ENCODE peak calls at places on chromosomes 5 and 9, in four cellular contexts. One of them, this sample, is unnamed.

GRCh38 chr5:129014185-129014584 is 48.9 kb downstream of the SLC27A6 start:
- DNase-seq in GM10248: no peak
- DNase-seq in GM06990: no peak
- DNase-seq in brain microvascular endothelial cell: no peak
- DNase-seq in this sample: no peak

GRCh38 chr5:43007246-43007910 is 32.7 kb downstream of the ANXA2R start:
- DNase-seq in GM10248: peak
- DNase-seq in GM06990: peak
- DNase-seq in brain microvascular endothelial cell: peak
- DNase-seq in this sample: peak

GRCh38 chr5:127671218-127671617 is 22.3 kb downstream of the CTXN3 start:
- DNase-seq in GM10248: no peak
- DNase-seq in GM06990: no peak
- DNase-seq in brain microvascular endothelial cell: peak
- DNase-seq in this sample: no peak

GRCh38 chr5:68344447-68345111 is 129.0 kb downstream of the PIK3R1 start:
- DNase-seq in GM10248: peak
- DNase-seq in GM06990: peak
- DNase-seq in brain microvascular endothelial cell: peak
- DNase-seq in this sample: peak

GRCh38 chr5:137036630-137037029 is 462.5 kb downstream of the SPOCK1 start:
- DNase-seq in GM10248: no peak
- DNase-seq in GM06990: no peak
- DNase-seq in brain microvascular endothelial cell: no peak
- DNase-seq in this sample: no peak

GRCh38 chr5:34452170-34452828 is 203.8 kb upstream of the RAI14 start:
- DNase-seq in GM10248: no peak
- DNase-seq in GM06990: no peak
- DNase-seq in brain microvascular endothelial cell: peak
- DNase-seq in this sample: peak

GRCh38 chr9:2559212-2560152 is 62.1 kb upstream of the VLDLR start:
- DNase-seq in GM10248: no peak
- DNase-seq in GM06990: no peak
- DNase-seq in brain microvascular endothelial cell: peak
- DNase-seq in this sample: no peak

GRCh38 chr9:133282454-133283238 is 7.6 kb upstream of the ABO start:
- DNase-seq in GM10248: no peak
- DNase-seq in GM06990: no peak
- DNase-seq in brain microvascular endothelial cell: no peak
- DNase-seq in this sample: no peak

GRCh38 chr5:132474881-132475511 is 15.6 kb downstream of the IRF1 start:
- DNase-seq in GM10248: no peak
- DNase-seq in GM06990: no peak
- DNase-seq in brain microvascular endothelial cell: no peak
- DNase-seq in this sample: no peak

GRCh38 chr9:101465330-101465915 is 29.8 kb upstream of the ALDOB start:
- DNase-seq in GM10248: no peak
- DNase-seq in GM06990: no peak
- DNase-seq in brain microvascular endothelial cell: peak
- DNase-seq in this sample: peak

GRCh38 chr9:120043448-120043847 is 536.5 kb downstream of the CDK5RAP2 start:
- DNase-seq in GM10248: no peak
- DNase-seq in GM06990: no peak
- DNase-seq in brain microvascular endothelial cell: no peak
- DNase-seq in this sample: no peak

GRCh38 chr5:173490681-173491080 is 125.8 kb downstream of the BOD1 start:
- DNase-seq in GM10248: no peak
- DNase-seq in GM06990: no peak
- DNase-seq in brain microvascular endothelial cell: no peak
- DNase-seq in this sample: no peak

GRCh38 chr9:128575469-128575868 is 23.1 kb downstream of the SPTAN1 start:
- DNase-seq in GM10248: no peak
- DNase-seq in GM06990: no peak
- DNase-seq in brain microvascular endothelial cell: no peak
- DNase-seq in this sample: no peak

GRCh38 chr5:142175039-142175438 is 66.5 kb downstream of the NDFIP1 start:
- DNase-seq in GM10248: no peak
- DNase-seq in GM06990: no peak
- DNase-seq in brain microvascular endothelial cell: no peak
- DNase-seq in this sample: no peak

GRCh38 chr9:89154651-89155336 is 23.8 kb downstream of the SHC3 start:
- DNase-seq in GM10248: no peak
- DNase-seq in GM06990: no peak
- DNase-seq in brain microvascular endothelial cell: peak
- DNase-seq in this sample: no peak

GRCh38 chr9:2704504-2704903 is 12.8 kb upstream of the KCNV2 start:
- DNase-seq in GM10248: no peak
- DNase-seq in GM06990: no peak
- DNase-seq in brain microvascular endothelial cell: no peak
- DNase-seq in this sample: no peak

GRCh38 chr9:112179816-112180215 is 4.7 kb upstream of the SUSD1 start:
- DNase-seq in GM10248: no peak
- DNase-seq in GM06990: no peak
- DNase-seq in brain microvascular endothelial cell: no peak
- DNase-seq in this sample: no peak

GRCh38 chr5:16819522-16820167 is 116.4 kb downstream of the MYO10 start:
- DNase-seq in GM10248: no peak
- DNase-seq in GM06990: no peak
- DNase-seq in brain microvascular endothelial cell: peak
- DNase-seq in this sample: no peak

GRCh38 chr9:126614455-126615248 is 924 bp downstream of the LMX1B start:
- DNase-seq in GM10248: no peak
- DNase-seq in GM06990: no peak
- DNase-seq in brain microvascular endothelial cell: no peak
- DNase-seq in this sample: no peak

GRCh38 chr5:127844631-127845030 is 141.4 kb downstream of the CCDC192 start:
- DNase-seq in GM10248: no peak
- DNase-seq in GM06990: no peak
- DNase-seq in brain microvascular endothelial cell: no peak
- DNase-seq in this sample: no peak

GRCh38 chr5:170701321-170701720 is 82.2 kb upstream of the GABRP start:
- DNase-seq in GM10248: no peak
- DNase-seq in GM06990: no peak
- DNase-seq in brain microvascular endothelial cell: no peak
- DNase-seq in this sample: no peak

GRCh38 chr5:161283296-161283695 is 263.2 kb downstream of the GABRB2 start:
- DNase-seq in GM10248: no peak
- DNase-seq in GM06990: no peak
- DNase-seq in brain microvascular endothelial cell: no peak
- DNase-seq in this sample: no peak

GRCh38 chr9:111514967-111515366 is 10.0 kb upstream of the ZNF483 start:
- DNase-seq in GM10248: no peak
- DNase-seq in GM06990: no peak
- DNase-seq in brain microvascular endothelial cell: no peak
- DNase-seq in this sample: no peak

GRCh38 chr5:154755361-154756202 is at the start of gene LARP1:
- DNase-seq in GM10248: peak
- DNase-seq in GM06990: peak
- DNase-seq in brain microvascular endothelial cell: no peak
- DNase-seq in this sample: peak

GRCh38 chr5:133612021-133612860 is at the start of gene FSTL4:
- DNase-seq in GM10248: peak
- DNase-seq in GM06990: peak
- DNase-seq in brain microvascular endothelial cell: no peak
- DNase-seq in this sample: peak

GRCh38 chr5:112275671-112276070 is 143.4 kb downstream of the EPB41L4A start:
- DNase-seq in GM10248: no peak
- DNase-seq in GM06990: no peak
- DNase-seq in brain microvascular endothelial cell: no peak
- DNase-seq in this sample: no peak

GRCh38 chr9:92496401-92496800 is 14.1 kb upstream of the ASPN start:
- DNase-seq in GM10248: no peak
- DNase-seq in GM06990: no peak
- DNase-seq in brain microvascular endothelial cell: no peak
- DNase-seq in this sample: no peak

GRCh38 chr5:134989291-134989830 is 21.7 kb downstream of the CATSPER3 start:
- DNase-seq in GM10248: no peak
- DNase-seq in GM06990: no peak
- DNase-seq in brain microvascular endothelial cell: peak
- DNase-seq in this sample: no peak

GRCh38 chr5:180470966-180471582 is 23.1 kb upstream of the CNOT6 start:
- DNase-seq in GM10248: peak
- DNase-seq in GM06990: no peak
- DNase-seq in brain microvascular endothelial cell: no peak
- DNase-seq in this sample: peak

GRCh38 chr9:534886-535285 is 306.6 kb upstream of the DMRT1 start:
- DNase-seq in GM10248: no peak
- DNase-seq in GM06990: no peak
- DNase-seq in brain microvascular endothelial cell: no peak
- DNase-seq in this sample: no peak

GRCh38 chr5:96691503-96692303 is 29.5 kb downstream of the CAST start:
- DNase-seq in GM10248: no peak
- DNase-seq in GM06990: no peak
- DNase-seq in brain microvascular endothelial cell: no peak
- DNase-seq in this sample: no peak

GRCh38 chr9:125912667-125913066 is 165.5 kb downstream of the PBX3 start:
- DNase-seq in GM10248: no peak
- DNase-seq in GM06990: no peak
- DNase-seq in brain microvascular endothelial cell: no peak
- DNase-seq in this sample: no peak

GRCh38 chr5:149578896-149579295 is 2.4 kb upstream of the ARHGEF37 start:
- DNase-seq in GM10248: no peak
- DNase-seq in GM06990: no peak
- DNase-seq in brain microvascular endothelial cell: no peak
- DNase-seq in this sample: no peak

GRCh38 chr9:36276840-36277239 is 18.6 kb upstream of the GNE start:
- DNase-seq in GM10248: no peak
- DNase-seq in GM06990: no peak
- DNase-seq in brain microvascular endothelial cell: peak
- DNase-seq in this sample: no peak

GRCh38 chr5:140221697-140222223 is 46.8 kb downstream of the CYSTM1 start:
- DNase-seq in GM10248: no peak
- DNase-seq in GM06990: no peak
- DNase-seq in brain microvascular endothelial cell: peak
- DNase-seq in this sample: peak

GRCh38 chr5:138752951-138753793 is at the start of gene CTNNA1:
- DNase-seq in GM10248: peak
- DNase-seq in GM06990: peak
- DNase-seq in brain microvascular endothelial cell: peak
- DNase-seq in this sample: peak

GRCh38 chr5:180380441-180380840 is 27.3 kb upstream of the GFPT2 start:
- DNase-seq in GM10248: no peak
- DNase-seq in GM06990: no peak
- DNase-seq in brain microvascular endothelial cell: no peak
- DNase-seq in this sample: no peak

GRCh38 chr5:130479045-130479804 is 575.0 kb downstream of the CHSY3 start:
- DNase-seq in GM10248: no peak
- DNase-seq in GM06990: no peak
- DNase-seq in brain microvascular endothelial cell: no peak
- DNase-seq in this sample: no peak
- TF ChIP-seq CTCF in GM10248: no peak
- TF ChIP-seq CTCF in GM06990: no peak
- TF ChIP-seq CTCF in brain microvascular endothelial cell: peak
- TF ChIP-seq CTCF in this sample: no peak

DNA sequence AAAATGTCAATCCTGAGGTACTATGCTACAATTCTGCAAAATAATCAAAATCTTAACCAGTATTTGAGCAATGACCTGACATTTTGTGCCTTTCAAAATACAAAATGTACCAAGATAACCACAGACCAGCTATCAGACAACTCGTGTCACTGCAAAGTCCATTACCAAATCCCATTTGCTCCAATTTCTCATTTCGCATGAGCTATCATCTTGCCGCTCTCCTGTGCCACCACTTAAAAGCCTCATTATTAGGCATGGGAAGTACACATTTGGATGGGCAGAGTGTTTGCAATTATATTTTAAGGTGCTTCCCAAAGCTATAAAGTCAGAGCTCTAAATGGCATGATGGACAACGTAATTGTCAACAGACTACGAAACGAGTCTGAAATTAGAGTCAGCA is 205.2 kb downstream of the AGTPBP1 start:
- DNase-seq in GM10248: no peak
- DNase-seq in GM06990: no peak
- DNase-seq in brain microvascular endothelial cell: no peak
- DNase-seq in this sample: no peak
- TF ChIP-seq CTCF in GM10248: no peak
- TF ChIP-seq CTCF in GM06990: no peak
- TF ChIP-seq CTCF in brain microvascular endothelial cell: no peak
- TF ChIP-seq CTCF in this sample: no peak

GRCh38 chr5:177380805-177381126 is 3.5 kb upstream of the SLC34A1 start:
- DNase-seq in GM10248: no peak
- DNase-seq in GM06990: no peak
- DNase-seq in brain microvascular endothelial cell: no peak
- DNase-seq in this sample: no peak

GRCh38 chr5:177378884-177379883 is 5.0 kb upstream of the SLC34A1 start:
- DNase-seq in GM10248: peak
- DNase-seq in GM06990: no peak
- DNase-seq in brain microvascular endothelial cell: peak
- DNase-seq in this sample: peak

GRCh38 chr5:177376107-177376506 is 8.1 kb upstream of the SLC34A1 start:
- DNase-seq in GM10248: no peak
- DNase-seq in GM06990: no peak
- DNase-seq in brain microvascular endothelial cell: no peak
- DNase-seq in this sample: no peak

GRCh38 chr5:177374211-177374610 is 10.0 kb upstream of the SLC34A1 start:
- DNase-seq in GM10248: no peak
- DNase-seq in GM06990: no peak
- DNase-seq in brain microvascular endothelial cell: no peak
- DNase-seq in this sample: no peak

GRCh38 chr5:177377851-177378776 is 6.1 kb upstream of the SLC34A1 start:
- DNase-seq in GM10248: no peak
- DNase-seq in GM06990: no peak
- DNase-seq in brain microvascular endothelial cell: no peak
- DNase-seq in this sample: no peak
- TF ChIP-seq CTCF in GM10248: no peak
- TF ChIP-seq CTCF in GM06990: peak
- TF ChIP-seq CTCF in brain microvascular endothelial cell: no peak
- TF ChIP-seq CTCF in this sample: no peak

DNA sequence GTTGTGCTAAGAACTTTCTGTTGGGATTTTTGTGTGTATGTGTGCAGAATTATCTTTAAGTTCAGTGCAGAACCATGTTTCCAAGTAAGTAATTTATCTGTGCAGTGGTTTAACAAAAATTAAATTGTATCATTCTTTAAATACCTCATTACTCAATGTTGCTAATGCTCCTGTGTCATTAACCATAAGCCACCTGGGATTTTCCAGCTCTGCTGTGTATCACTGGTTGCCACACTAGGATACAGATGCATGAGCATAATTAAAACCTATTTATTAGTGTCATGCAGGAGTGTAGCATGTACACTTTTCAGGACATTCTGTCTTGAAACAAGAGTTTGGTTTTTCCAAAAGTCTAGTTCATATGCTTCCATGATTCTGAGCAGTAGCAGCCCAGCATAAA is 120.4 kb upstream of the PTGER4 start:
- DNase-seq in GM10248: no peak
- DNase-seq in GM06990: no peak
- DNase-seq in brain microvascular endothelial cell: no peak
- DNase-seq in this sample: no peak
- TF ChIP-seq CTCF in GM10248: no peak
- TF ChIP-seq CTCF in GM06990: no peak
- TF ChIP-seq CTCF in brain microvascular endothelial cell: no peak
- TF ChIP-seq CTCF in this sample: no peak

This sample was measured in GM12865.